ENCODE peak calls at places on chromosomes 11 and 22, in five cellular contexts. One of them, this sample, is unnamed.

GRCh38 chr22:42173183-42173926 is 42.7 kb upstream of the CYP2D6 start:
- DNase-seq in SK-N-SH: no peak
- DNase-seq in AG04449: no peak
- DNase-seq in H9: no peak
- DNase-seq in GM13977: no peak
- DNase-seq in this sample: no peak

GRCh38 chr11:19756675-19757475 is 44.2 kb downstream of the NAV2 start:
- DNase-seq in H9: no peak
- DNase-seq in SK-N-SH: no peak
- DNase-seq in AG04449: no peak
- DNase-seq in GM13977: no peak
- DNase-seq in this sample: no peak

GRCh38 chr22:29912141-29912540 is 29.2 kb downstream of the MTMR3 start:
- DNase-seq in GM13977: no peak
- DNase-seq in SK-N-SH: no peak
- DNase-seq in H9: no peak
- DNase-seq in AG04449: no peak
- DNase-seq in this sample: no peak

GRCh38 chr11:57071829-57072228 is 83.1 kb downstream of the OR5AK2 start:
- DNase-seq in AG04449: no peak
- DNase-seq in H9: no peak
- DNase-seq in SK-N-SH: no peak
- DNase-seq in GM13977: no peak
- DNase-seq in this sample: no peak

GRCh38 chr22:49527611-49528419 is 299.9 kb downstream of the BRD1 start:
- DNase-seq in SK-N-SH: no peak
- DNase-seq in H9: no peak
- DNase-seq in GM13977: no peak
- DNase-seq in AG04449: no peak
- DNase-seq in this sample: no peak

GRCh38 chr11:81237139-81237538 is 1496.5 kb downstream of the FAM181B start:
- DNase-seq in SK-N-SH: peak
- DNase-seq in AG04449: no peak
- DNase-seq in GM13977: peak
- DNase-seq in H9: no peak
- DNase-seq in this sample: peak

GRCh38 chr11:86888164-86888977 is 66.8 kb downstream of the FZD4 start:
- DNase-seq in GM13977: no peak
- DNase-seq in AG04449: peak
- DNase-seq in H9: no peak
- DNase-seq in SK-N-SH: no peak
- DNase-seq in this sample: no peak

GRCh38 chr11:32438883-32439487 is 3.6 kb upstream of the WT1 start:
- DNase-seq in GM13977: no peak
- DNase-seq in AG04449: no peak
- DNase-seq in SK-N-SH: peak
- DNase-seq in H9: no peak
- DNase-seq in this sample: no peak

GRCh38 chr11:110430267-110431211 is 791 bp downstream of the FDX1 start:
- DNase-seq in GM13977: peak
- DNase-seq in H9: no peak
- DNase-seq in AG04449: no peak
- DNase-seq in SK-N-SH: no peak
- DNase-seq in this sample: peak

GRCh38 chr11:36372101-36372767 is 76.1 kb downstream of the PRR5L start:
- DNase-seq in GM13977: no peak
- DNase-seq in SK-N-SH: no peak
- DNase-seq in H9: no peak
- DNase-seq in AG04449: no peak
- DNase-seq in this sample: no peak

GRCh38 chr11:75146711-75147110 is 4.2 kb upstream of the SLCO2B1 start:
- DNase-seq in GM13977: no peak
- DNase-seq in H9: no peak
- DNase-seq in SK-N-SH: no peak
- DNase-seq in AG04449: no peak
- DNase-seq in this sample: no peak

GRCh38 chr11:62715150-62716130 is 8.0 kb downstream of the GNG3 start:
- DNase-seq in SK-N-SH: peak
- DNase-seq in AG04449: no peak
- DNase-seq in GM13977: no peak
- DNase-seq in H9: no peak
- DNase-seq in this sample: no peak

GRCh38 chr11:70176940-70177689 is 26.0 kb upstream of the FADD start:
- DNase-seq in SK-N-SH: peak
- DNase-seq in GM13977: peak
- DNase-seq in H9: peak
- DNase-seq in AG04449: no peak
- DNase-seq in this sample: peak

GRCh38 chr11:66488957-66489356 is 8.7 kb downstream of the DPP3 start:
- DNase-seq in H9: no peak
- DNase-seq in GM13977: no peak
- DNase-seq in SK-N-SH: no peak
- DNase-seq in AG04449: no peak
- DNase-seq in this sample: no peak

GRCh38 chr11:83303358-83303757 is 17.2 kb upstream of the CCDC90B start:
- DNase-seq in AG04449: no peak
- DNase-seq in GM13977: no peak
- DNase-seq in H9: no peak
- DNase-seq in SK-N-SH: no peak
- DNase-seq in this sample: no peak

GRCh38 chr11:693415-693831 is 1.6 kb downstream of the DEAF1 start:
- DNase-seq in H9: no peak
- DNase-seq in GM13977: no peak
- DNase-seq in SK-N-SH: no peak
- DNase-seq in AG04449: no peak
- DNase-seq in this sample: no peak

GRCh38 chr11:35237345-35237744 is 98.4 kb downstream of the CD44 start:
- DNase-seq in AG04449: no peak
- DNase-seq in H9: no peak
- DNase-seq in SK-N-SH: no peak
- DNase-seq in GM13977: no peak
- DNase-seq in this sample: no peak

GRCh38 chr11:11605821-11606450 is 15.9 kb downstream of the GALNT18 start:
- DNase-seq in AG04449: no peak
- DNase-seq in SK-N-SH: no peak
- DNase-seq in GM13977: no peak
- DNase-seq in H9: no peak
- DNase-seq in this sample: no peak

GRCh38 chr11:107859459-107860239 is 1.1 kb upstream of the SLC35F2 start:
- DNase-seq in GM13977: peak
- DNase-seq in SK-N-SH: peak
- DNase-seq in H9: peak
- DNase-seq in AG04449: no peak
- DNase-seq in this sample: peak

GRCh38 chr11:122559734-122560382 is 95.7 kb upstream of the UBASH3B start:
- DNase-seq in H9: peak
- DNase-seq in AG04449: no peak
- DNase-seq in GM13977: no peak
- DNase-seq in SK-N-SH: no peak
- DNase-seq in this sample: peak

GRCh38 chr11:3160252-3161031 is 4.7 kb downstream of the OSBPL5 start:
- DNase-seq in H9: peak
- DNase-seq in AG04449: peak
- DNase-seq in SK-N-SH: peak
- DNase-seq in GM13977: no peak
- DNase-seq in this sample: peak

GRCh38 chr22:39241632-39242388 is 3.0 kb downstream of the PDGFB start:
- DNase-seq in SK-N-SH: no peak
- DNase-seq in H9: no peak
- DNase-seq in AG04449: no peak
- DNase-seq in GM13977: no peak
- DNase-seq in this sample: peak

GRCh38 chr11:69497221-69497787 is 15.8 kb downstream of the LINC01488 start:
- DNase-seq in AG04449: peak
- DNase-seq in SK-N-SH: no peak
- DNase-seq in H9: no peak
- DNase-seq in GM13977: no peak
- DNase-seq in this sample: no peak

GRCh38 chr11:45755281-45755859 is 49.6 kb upstream of the SLC35C1 start:
- DNase-seq in H9: no peak
- DNase-seq in GM13977: no peak
- DNase-seq in SK-N-SH: no peak
- DNase-seq in AG04449: no peak
- DNase-seq in this sample: no peak

GRCh38 chr22:19812910-19813309 is 41.8 kb downstream of the GNB1L start:
- DNase-seq in GM13977: no peak
- DNase-seq in AG04449: no peak
- DNase-seq in SK-N-SH: no peak
- DNase-seq in H9: no peak
- DNase-seq in this sample: no peak

GRCh38 chr11:121418625-121419114 is 33.4 kb upstream of the SORL1 start:
- DNase-seq in AG04449: no peak
- DNase-seq in H9: no peak
- DNase-seq in SK-N-SH: no peak
- DNase-seq in GM13977: no peak
- DNase-seq in this sample: peak

GRCh38 chr22:40613025-40613424 is 23.5 kb downstream of the MRTFA start:
- DNase-seq in SK-N-SH: no peak
- DNase-seq in GM13977: no peak
- DNase-seq in H9: no peak
- DNase-seq in AG04449: no peak
- DNase-seq in this sample: no peak

GRCh38 chr11:10878408-10879214 is 20.8 kb upstream of the ZBED5 start:
- DNase-seq in AG04449: no peak
- DNase-seq in GM13977: no peak
- DNase-seq in H9: peak
- DNase-seq in SK-N-SH: peak
- DNase-seq in this sample: no peak

GRCh38 chr22:31084811-31085492 is 3.8 kb downstream of the SMTN start:
- DNase-seq in SK-N-SH: peak
- DNase-seq in H9: peak
- DNase-seq in AG04449: no peak
- DNase-seq in GM13977: peak
- DNase-seq in this sample: peak

DNA sequence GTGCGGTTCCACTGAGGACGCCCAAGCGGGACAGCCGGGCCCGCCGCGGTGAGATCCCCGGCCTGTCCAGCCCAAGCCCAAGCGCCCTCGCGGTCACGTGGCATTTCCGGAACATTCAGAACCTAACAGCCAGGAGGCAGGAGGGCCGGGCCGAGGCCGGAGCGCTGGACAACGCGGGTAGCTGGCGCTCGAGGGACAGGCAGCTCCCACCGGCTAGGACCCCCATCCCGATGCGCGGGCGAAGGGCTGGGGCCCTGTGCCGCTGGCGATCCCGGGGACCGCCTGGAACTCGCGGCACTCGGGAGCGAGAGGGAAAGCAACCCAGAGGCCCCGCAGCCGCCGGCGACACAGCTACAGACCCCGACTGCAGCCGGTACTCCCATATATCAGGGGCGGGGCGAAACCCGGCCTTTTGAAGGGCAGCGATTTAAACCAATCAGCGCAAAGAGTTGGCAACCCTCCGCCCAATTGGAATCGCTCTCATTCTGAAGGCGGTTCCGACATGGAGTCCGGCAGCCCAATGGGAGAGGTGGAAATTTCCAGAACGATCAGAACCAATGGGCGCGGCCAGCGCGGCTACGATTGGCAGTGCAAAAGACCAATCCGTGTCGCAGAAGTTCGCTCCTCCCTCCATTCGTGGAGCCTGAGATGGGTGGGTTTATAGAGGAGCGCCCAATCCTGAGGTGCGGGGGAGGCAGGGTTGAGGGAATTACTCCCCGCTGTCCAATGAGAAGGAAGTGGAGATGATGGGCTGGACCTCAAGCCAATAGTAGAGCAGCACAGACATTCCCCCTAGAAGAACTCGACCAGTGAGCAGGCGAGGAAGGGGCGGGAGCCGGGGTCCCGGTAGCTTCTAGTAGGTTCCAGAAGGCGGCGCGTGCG is at the start of gene STIP1:
- DNase-seq in SK-N-SH: peak
- DNase-seq in AG04449: peak
- DNase-seq in H9: peak
- DNase-seq in GM13977: peak
- DNase-seq in this sample: peak
- TF ChIP-seq CTCF in SK-N-SH: peak
- TF ChIP-seq CTCF in AG04449: peak
- TF ChIP-seq CTCF in H9: peak
- TF ChIP-seq CTCF in GM13977: peak
- TF ChIP-seq CTCF in this sample: no peak

GRCh38 chr22:45997775-45998637 is 21.0 kb upstream of the WNT7B start:
- DNase-seq in AG04449: no peak
- DNase-seq in H9: no peak
- DNase-seq in GM13977: no peak
- DNase-seq in SK-N-SH: peak
- DNase-seq in this sample: peak
- TF ChIP-seq CTCF in AG04449: no peak
- TF ChIP-seq CTCF in H9: no peak
- TF ChIP-seq CTCF in GM13977: no peak
- TF ChIP-seq CTCF in SK-N-SH: no peak
- TF ChIP-seq CTCF in this sample: no peak

GRCh38 chr22:28711820-28712777 is 29.5 kb downstream of the CHEK2 start:
- DNase-seq in AG04449: peak
- DNase-seq in GM13977: no peak
- DNase-seq in SK-N-SH: no peak
- DNase-seq in H9: no peak
- DNase-seq in this sample: no peak
- TF ChIP-seq CTCF in AG04449: no peak
- TF ChIP-seq CTCF in GM13977: no peak
- TF ChIP-seq CTCF in SK-N-SH: peak
- TF ChIP-seq CTCF in H9: no peak
- TF ChIP-seq CTCF in this sample: no peak

GRCh38 chr22:22109693-22110466 is 127.3 kb upstream of the TOP3B start:
- DNase-seq in GM13977: no peak
- DNase-seq in AG04449: no peak
- DNase-seq in H9: no peak
- DNase-seq in SK-N-SH: no peak
- DNase-seq in this sample: no peak
- TF ChIP-seq CTCF in GM13977: peak
- TF ChIP-seq CTCF in AG04449: no peak
- TF ChIP-seq CTCF in H9: peak
- TF ChIP-seq CTCF in SK-N-SH: no peak
- TF ChIP-seq CTCF in this sample: no peak